ENCODE peak calls at places on chromosomes 16 and 17, in four cellular contexts. X is endothelial cell of umbilical vein, N is GM12878, Z is HepG2. B is an unnamed sample.

GRCh38 chr17:64282753-64283080 is 19.7 kb upstream of the TEX2 start:
- DNase-seq in X (no peak), N (no peak), Z (no peak), B (no peak)

GRCh38 chr17:79965806-79966205 is 69.9 kb downstream of the TBC1D16 start:
- DNase-seq in X (peak; percentile 72), N (no peak), Z (no peak), B (no peak)

GRCh38 chr17:42067371-42068180 is 17.2 kb upstream of the C17orf113 start:
- DNase-seq in X (peak; percentile 57), N (no peak), Z (peak; percentile 84), B (peak; percentile 76)

GRCh38 chr17:57629470-57629869 is 115.6 kb downstream of the CCDC182 start:
- DNase-seq in X (no peak), N (peak; percentile 37), Z (no peak), B (no peak)

GRCh38 chr16:10219742-10220141 is 37.5 kb upstream of the GRIN2A start:
- DNase-seq in X (no peak), N (no peak), Z (peak; percentile 52), B (no peak)

GRCh38 chr17:14048169-14048568 is 21.1 kb upstream of the COX10 start:
- DNase-seq in X (no peak), N (no peak), Z (no peak), B (no peak)

GRCh38 chr16:48535831-48536599 is 74.0 kb downstream of the N4BP1 start:
- DNase-seq in X (no peak), N (peak; percentile 72), Z (peak; percentile 21), B (no peak)

GRCh38 chr16:84737658-84738057 is 37.9 kb downstream of the USP10 start:
- DNase-seq in X (no peak), N (no peak), Z (no peak), B (no peak)

GRCh38 chr17:81646869-81647600 is 9.3 kb downstream of the PDE6G start:
- DNase-seq in X (no peak), N (no peak), Z (no peak), B (peak; percentile 39)

GRCh38 chr17:16407911-16408588 is 7.3 kb upstream of the TRPV2 start:
- DNase-seq in X (peak; percentile 56), N (peak; percentile 96), Z (peak; percentile 51), B (no peak)

GRCh38 chr17:75854881-75855309 is 240 bp downstream of the WBP2 start:
- DNase-seq in X (no peak), N (no peak), Z (no peak), B (peak; percentile 81)

GRCh38 chr16:88113545-88114045 is 162.4 kb downstream of the BANP start:
- DNase-seq in X (no peak), N (no peak), Z (no peak), B (no peak)
- TF ChIP-seq MYC in X (no peak), N (no peak), Z (no peak), B (no peak)

GRCh38 chr16:4501071-4501478 is 24.9 kb downstream of the HMOX2 start:
- DNase-seq in X (peak; percentile 91), N (no peak), Z (peak; percentile 41), B (no peak)
- H4K20me1 ChIP-seq in X (no peaks in the 10 kb centered on the region), N (no peaks in the 10 kb centered on the region), Z (peaks cover 7% of the 10 kb centered on the region), B (peaks cover 11% of the 10 kb centered on the region)

DNA sequence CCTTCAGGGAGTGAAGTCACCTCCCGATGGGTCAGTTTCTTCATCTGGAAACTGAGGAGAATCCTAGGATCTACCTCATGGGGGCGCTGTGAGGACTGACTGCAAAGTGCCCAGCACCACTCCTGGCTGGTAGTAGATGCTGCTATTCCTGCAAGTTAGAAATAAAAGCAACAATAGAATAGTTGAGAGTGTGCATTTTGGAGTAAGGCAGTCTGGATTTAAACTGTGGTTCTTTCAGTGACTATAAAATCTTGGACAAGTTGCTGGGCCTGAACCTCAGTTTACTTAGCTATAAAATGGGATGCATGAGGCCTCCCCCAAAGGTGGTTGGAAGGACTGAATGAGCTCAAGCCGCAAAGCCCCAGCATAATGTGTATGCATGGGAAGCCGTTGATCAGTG is 70.6 kb downstream of the CYB5B start:
- DNase-seq in X (peak; percentile 42), N (no peak), Z (peak; percentile 39), B (peak; percentile 66)
- TF ChIP-seq MYC in X (no peak), N (no peak), Z (no peak), B (no peak)

GRCh38 chr16:75385507-75386152 is 47.7 kb downstream of the CFDP1 start:
- DNase-seq in X (peak; percentile 88), N (peak; percentile 33), Z (peak; percentile 68), B (peak; percentile 85)
- H4K20me1 ChIP-seq in X (no peaks in the 10 kb centered on the region), N (no peaks in the 10 kb centered on the region), Z (peaks cover 5% of the 10 kb centered on the region), B (no peaks in the 10 kb centered on the region)

GRCh38 chr17:6377906-6378305 is 57.0 kb downstream of the AIPL1 start:
- DNase-seq in X (no peak), N (no peak), Z (no peak), B (no peak)

GRCh38 chr17:6374271-6374691 is 60.6 kb downstream of the AIPL1 start:
- DNase-seq in X (no peak), N (no peak), Z (no peak), B (no peak)

GRCh38 chr17:6376901-6377300 is 58.0 kb downstream of the AIPL1 start:
- DNase-seq in X (no peak), N (no peak), Z (no peak), B (no peak)

GRCh38 chr17:6374761-6375312 is 60.1 kb downstream of the AIPL1 start:
- DNase-seq in X (peak; percentile 11), N (no peak), Z (no peak), B (peak; percentile 8)
- TF ChIP-seq MYC in X (no peak), N (no peak), Z (no peak), B (no peak)

DNA sequence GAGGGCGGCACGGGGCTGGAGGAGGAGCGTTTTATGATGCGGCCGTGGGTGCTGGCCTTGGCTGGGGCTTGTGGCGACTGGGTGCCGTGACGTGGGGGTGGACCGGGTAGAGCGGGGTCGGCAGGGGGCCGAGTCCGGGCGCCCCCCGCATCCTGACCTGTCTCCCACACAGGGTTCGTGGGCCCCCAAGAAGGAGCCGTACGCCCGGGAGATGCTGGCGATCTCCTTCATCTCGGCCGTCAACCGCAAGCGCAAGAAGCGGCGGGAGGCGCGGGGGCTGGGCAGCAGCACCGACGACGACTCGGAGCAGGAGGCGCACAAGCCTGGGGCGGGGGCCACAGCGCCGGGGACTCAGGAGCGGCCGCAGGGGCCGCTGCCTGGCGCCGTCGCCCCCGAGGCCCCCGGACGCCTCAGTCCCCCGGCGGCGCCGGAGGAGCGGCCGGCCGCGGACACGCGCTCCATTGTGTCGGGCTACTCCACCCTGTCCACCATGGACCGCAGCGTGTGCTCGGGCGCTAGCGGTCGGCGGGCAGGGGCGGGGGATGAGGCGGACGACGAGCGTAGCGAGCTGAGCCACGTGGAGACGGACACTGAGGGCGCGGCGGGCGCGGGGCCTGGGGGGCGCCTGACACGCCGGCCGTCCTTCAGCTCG is 81.6 kb downstream of the ARHGAP23 start:
- DNase-seq in X (peak; percentile 30), N (no peak), Z (no peak), B (peak; percentile 55)
- H4K20me1 ChIP-seq in X (no peaks in the 10 kb centered on the region), N (no peaks in the 10 kb centered on the region), Z (no peaks in the 10 kb centered on the region), B (peaks cover 8% of the 10 kb centered on the region)

GRCh38 chr17:45149037-45149668 is 878 bp downstream of the HEXIM1 start:
- DNase-seq in X (peak; percentile 84), N (no peak), Z (peak; percentile 87), B (peak; percentile 73)
- TF ChIP-seq MYC in X (no peak), N (no peak), Z (peak; percentile 44), B (no peak)